ENCODE peak calls at places on chromosomes 4 and X, in four cellular contexts. N is IMR-90, O is choroid plexus epithelial cell, B is GM12864. F is an unnamed sample.
A peak's percentile ranks its signal among the peaks of the same experiment; 100 is the strongest.

GRCh38 chr4:83361416-83362196 is 27.0 kb upstream of the HPSE start:
- DNase-seq in N (no peak), O (no peak), B (no peak), F (no peak)

GRCh38 chr4:165588534-165589310 is 209.9 kb downstream of the CPE start:
- DNase-seq in N (no peak), O (peak; percentile 32), B (no peak), F (no peak)

GRCh38 chr4:182955411-182955810 is 38.2 kb upstream of the DCTD start:
- DNase-seq in N (peak; percentile 68), O (peak; percentile 13), B (no peak), F (peak; percentile 33)

GRCh38 chrX:19729761-19730160 is 157.6 kb downstream of the SH3KBP1 start:
- DNase-seq in N (no peak), O (no peak), B (no peak), F (no peak)

GRCh38 chr4:181006509-181007290 is 1236.5 kb upstream of the TENM3 start:
- DNase-seq in N (no peak), O (peak; percentile 15), B (no peak), F (no peak)

GRCh38 chr4:137510866-137511265 is 21.4 kb downstream of the PCDH18 start:
- DNase-seq in N (peak; percentile 96), O (peak; percentile 96), B (no peak), F (peak; percentile 91)

GRCh38 chrX:39030636-39031035 is 229.4 kb downstream of the MID1IP1 start:
- DNase-seq in N (no peak), O (no peak), B (no peak), F (no peak)

GRCh38 chrX:9558615-9559014 is 93.8 kb downstream of the TBL1X start:
- DNase-seq in N (peak; percentile 34), O (no peak), B (no peak), F (no peak)

GRCh38 chrX:18992829-18993228 is 8.9 kb upstream of the PHKA2 start:
- DNase-seq in N (no peak), O (no peak), B (no peak), F (no peak)

GRCh38 chr4:95761441-95761840 is 78.5 kb upstream of the PDHA2 start:
- DNase-seq in N (peak; percentile 38), O (peak; percentile 31), B (no peak), F (no peak)

GRCh38 chr4:130563185-130563890 is 1467.4 kb downstream of the C4orf33 start:
- DNase-seq in N (peak; percentile 72), O (peak; percentile 73), B (no peak), F (peak; percentile 72)

GRCh38 chrX:133171962-133172708 is 46.0 kb downstream of the TFDP3 start:
- DNase-seq in N (no peak), O (peak; percentile 43), B (no peak), F (no peak)

DNA sequence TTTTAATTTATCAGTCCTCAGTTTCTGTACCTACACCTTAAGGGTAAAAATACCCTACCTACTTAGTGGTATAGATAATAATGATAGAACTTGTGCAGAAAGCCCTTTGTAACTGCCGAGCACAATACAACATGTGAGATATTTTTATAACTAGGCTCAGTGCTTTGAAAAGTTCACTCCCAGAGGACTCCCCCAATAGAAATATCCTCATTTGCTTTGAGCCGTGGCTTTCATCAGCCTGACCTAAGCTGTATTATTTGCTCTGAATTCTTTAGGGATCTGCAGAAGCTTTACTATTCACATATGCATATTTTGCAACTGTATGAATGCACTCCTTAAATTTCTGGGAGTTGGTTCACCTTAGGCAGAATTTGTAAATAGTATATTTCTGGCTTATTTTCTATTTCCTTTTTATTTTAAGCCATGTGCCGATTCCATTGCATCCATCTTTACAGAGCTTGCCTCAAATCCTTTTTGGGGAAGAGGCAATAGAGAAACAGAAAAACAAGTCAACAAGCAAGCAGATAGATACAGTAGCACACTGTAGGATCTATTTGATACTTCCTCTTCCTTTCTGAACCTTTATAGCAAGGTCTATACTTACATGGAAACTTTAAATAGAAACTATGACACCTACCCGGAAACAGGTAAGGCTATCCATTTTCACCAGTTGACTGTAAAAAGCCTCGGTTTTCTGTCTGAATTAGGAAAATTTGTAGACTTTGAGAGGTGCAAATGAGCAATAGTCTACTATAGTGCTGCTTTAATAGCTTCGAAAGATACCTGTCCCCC is 242.5 kb upstream of the VCX3A start:
- DNase-seq in N (no peak), O (no peak), B (peak; percentile 10), F (no peak)
- H3K4me3 ChIP-seq in N (no peak overlapping the region), O (no peak overlapping the region), B (no peak overlapping the region), F (no peak overlapping the region)

GRCh38 chr4:106502106-106502699 is 133.6 kb upstream of the GIMD1 start:
- DNase-seq in N (peak; percentile 55), O (peak; percentile 82), B (no peak), F (peak; percentile 43)
- TF ChIP-seq CTCF in N (peak; percentile 78), O (peak; percentile 91), B (peak; percentile 75), F (peak; percentile 59)

DNA sequence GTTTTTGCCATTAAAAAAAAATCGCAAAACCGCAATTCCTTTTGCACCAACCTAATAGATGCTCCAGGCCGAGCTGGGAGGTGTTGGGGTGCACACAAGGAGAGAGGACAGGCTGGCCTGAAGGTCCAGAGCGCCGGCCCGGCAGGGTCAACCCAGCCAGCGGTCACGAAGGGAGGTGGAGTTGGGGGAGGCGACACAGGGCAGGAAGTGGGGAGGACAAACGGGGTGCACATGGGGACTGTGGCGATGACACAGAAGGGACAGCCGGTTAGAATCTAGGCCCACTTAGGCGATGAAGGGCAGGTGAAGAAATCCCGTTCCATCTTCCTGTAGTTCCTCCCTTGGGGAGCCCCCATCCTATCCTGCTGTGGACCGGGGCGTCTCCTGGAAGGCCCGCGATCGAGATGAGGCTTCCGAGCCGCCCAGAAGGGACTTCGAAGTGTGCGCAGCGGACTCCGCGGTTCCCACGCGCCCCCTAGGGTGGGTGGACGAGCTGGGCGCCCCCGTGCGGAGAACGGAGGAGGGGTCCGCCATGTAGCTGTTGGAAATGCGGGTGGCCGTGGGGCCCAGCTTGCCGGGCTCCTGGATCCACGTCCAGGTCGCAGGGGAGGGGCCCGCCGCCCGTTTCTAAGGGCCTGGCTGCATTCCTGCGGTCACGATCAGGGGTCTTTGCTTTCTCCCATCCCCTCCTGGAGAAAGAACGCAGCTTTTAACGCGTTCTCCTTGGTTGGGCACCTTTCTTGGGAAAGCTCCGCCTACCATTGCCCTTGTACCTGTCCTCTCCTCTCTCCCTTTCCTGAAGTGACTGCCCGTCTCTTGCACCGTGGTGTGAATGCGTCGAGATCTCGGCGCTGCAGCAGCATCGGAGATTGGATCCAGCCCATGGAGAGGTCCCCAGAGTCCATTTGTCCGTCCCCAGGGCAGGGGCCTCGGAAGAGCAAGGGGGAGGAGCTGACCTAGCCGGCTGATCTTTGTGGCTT is 17.0 kb upstream of the HPF1 start:
- DNase-seq in N (no peak), O (no peak), B (no peak), F (peak; percentile 14)
- H3K4me3 ChIP-seq in N (no peak overlapping the region), O (peak overlapping the region; percentile 36), B (no peak overlapping the region), F (no peak overlapping the region)

GRCh38 chrX:33336783-33337182 is 125.4 kb upstream of the DMD start:
- DNase-seq in N (peak; percentile 29), O (peak; percentile 54), B (no peak), F (no peak)
- TF ChIP-seq CTCF in N (peak; percentile 47), O (peak; percentile 65), B (no peak), F (no peak)

DNA sequence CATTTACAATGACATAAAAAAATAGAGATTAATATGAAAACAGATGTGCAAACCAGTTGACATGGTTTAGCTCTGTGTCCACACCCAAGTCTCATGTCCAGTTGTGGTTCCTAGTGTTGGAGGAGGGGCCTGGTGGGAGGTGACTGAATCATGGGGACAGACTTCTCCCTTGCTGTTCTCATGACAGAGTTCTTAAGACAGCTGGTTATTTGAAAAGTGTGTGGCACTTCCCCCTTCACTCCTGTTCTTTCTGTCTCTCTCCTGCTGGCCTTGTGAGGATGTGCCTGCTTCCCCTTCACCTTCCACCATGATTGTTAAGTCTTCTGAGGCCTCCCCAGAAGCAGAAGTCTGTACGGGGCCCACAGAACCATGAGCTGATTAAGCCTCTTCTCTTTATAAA is 23.8 kb downstream of the CNOT6L start:
- DNase-seq in N (no peak), O (no peak), B (no peak), F (no peak)
- H3K4me3 ChIP-seq in N (no peak overlapping the region), O (no peak overlapping the region), B (no peak overlapping the region), F (no peak overlapping the region)

DNA sequence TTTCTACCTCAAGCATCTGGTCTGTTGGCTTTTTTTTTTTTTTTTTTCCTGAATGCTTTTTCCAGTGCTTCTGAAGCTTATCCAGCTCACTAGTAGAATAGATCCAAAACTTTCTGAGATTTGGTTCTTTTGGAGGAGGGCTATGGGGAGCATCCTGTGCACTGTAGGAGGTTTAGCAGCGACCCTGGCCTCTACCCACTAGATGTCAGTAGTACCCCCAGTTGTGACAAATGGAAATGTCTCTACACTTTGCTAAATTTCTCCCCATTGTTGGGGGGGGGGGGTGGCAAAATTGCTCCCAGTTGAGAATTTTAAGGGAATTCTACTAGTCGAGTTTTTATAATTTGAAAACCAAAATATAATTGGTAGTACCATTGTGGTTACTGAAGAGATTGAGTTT is 23.0 kb upstream of the PPA2 start:
- DNase-seq in N (no peak), O (peak; percentile 1), B (no peak), F (no peak)
- TF ChIP-seq CTCF in N (no peak), O (peak; percentile 27), B (peak; percentile 36), F (no peak)

DNA sequence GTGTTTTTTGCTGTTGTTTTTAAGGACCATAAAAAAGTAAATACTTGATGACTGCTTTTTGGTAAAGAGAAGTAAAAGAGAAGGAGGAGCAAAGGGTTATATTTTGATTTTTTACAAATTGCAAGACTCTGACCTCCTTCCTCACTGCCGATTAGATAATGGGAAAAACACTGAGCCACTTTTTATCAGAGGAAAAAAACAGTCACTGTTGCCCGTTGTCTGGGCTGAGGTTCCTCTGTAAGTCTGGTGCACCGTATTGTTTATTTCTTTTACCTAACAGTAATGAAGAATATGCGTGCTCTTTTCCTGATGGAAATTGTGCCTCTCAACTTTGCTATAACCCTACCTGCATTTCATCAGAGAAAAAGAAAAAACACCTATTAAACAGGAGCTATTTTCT is 178.7 kb upstream of the EMCN start:
- DNase-seq in N (no peak), O (no peak), B (no peak), F (no peak)
- H3K4me3 ChIP-seq in N (no peak overlapping the region), O (no peak overlapping the region), B (no peak overlapping the region), F (no peak overlapping the region)

DNA sequence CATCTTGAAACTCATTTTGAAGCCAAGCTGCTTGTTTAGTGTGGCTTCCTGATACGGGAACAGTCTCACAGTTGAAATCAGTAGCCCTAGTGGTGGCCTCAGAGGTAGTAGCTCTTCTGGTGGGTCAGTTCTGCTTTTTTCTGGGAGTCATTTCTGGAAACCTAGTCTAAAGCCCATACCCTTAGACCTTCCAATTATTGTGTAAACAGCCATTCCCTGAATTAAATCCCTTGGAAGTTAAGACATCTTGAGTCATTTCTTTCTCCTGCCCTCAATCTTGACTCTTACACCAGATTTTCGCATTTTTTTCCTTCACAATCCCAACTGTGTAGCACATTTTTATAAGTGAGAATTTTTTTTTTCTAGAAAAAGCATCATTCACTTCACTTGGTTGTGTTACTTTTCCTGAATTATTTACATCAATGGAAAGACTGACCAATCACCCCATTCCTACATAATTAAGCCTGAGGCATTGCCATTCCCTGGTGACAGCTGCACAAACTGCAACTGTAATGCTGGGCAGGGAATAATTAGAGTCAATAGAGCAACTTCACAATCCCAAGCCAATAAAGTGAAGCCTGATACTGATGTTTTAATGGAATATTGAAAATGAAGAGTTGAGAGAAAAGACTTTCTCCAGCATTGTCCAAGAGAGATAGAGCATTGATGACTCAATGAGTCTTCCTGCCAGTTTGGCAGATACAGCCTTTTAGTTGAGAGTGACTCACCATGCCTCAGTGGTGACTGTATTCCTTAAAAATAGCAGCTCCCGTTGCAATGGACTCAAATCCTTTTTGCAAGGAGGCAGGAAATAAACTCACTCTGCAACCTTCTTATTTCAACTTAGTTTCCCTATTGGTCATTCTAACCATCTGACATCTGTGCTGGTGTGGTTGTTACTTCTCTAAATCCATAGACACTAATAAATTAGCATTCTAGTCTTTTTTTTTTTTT is 13.0 kb upstream of the SEPSECS start:
- DNase-seq in N (peak; percentile 100), O (peak; percentile 98), B (no peak), F (peak; percentile 97)
- TF ChIP-seq CTCF in N (no peak), O (no peak), B (peak; percentile 15), F (no peak)